ENCODE peak calls at places on chromosomes 2 and 18, in five cellular contexts. X is BE2C, U is neural progenitor cell, Z is iPS DF 6.9, K is DND-41. H is an unnamed sample.

GRCh38 chr18:10138719-10139118 is 224.9 kb downstream of the VAPA start:
- DNase-seq in U (no peak), K (no peak), X (no peak), Z (no peak), H (no peak)

GRCh38 chr18:2657788-2658458 is 2.4 kb downstream of the SMCHD1 start:
- DNase-seq in U (no peak), X (no peak), K (no peak), Z (no peak), H (no peak)

GRCh38 chr2:37189452-37190153 is 1.1 kb upstream of the SULT6B1 start:
- DNase-seq in Z (no peak), K (no peak), U (peak), X (no peak), H (peak)

GRCh38 chr2:227785293-227785692 is 28.3 kb upstream of the CCL20 start:
- DNase-seq in X (no peak), K (no peak), Z (no peak), U (peak), H (no peak)

GRCh38 chr2:239322414-239323086 is 78.3 kb downstream of the HDAC4 start:
- DNase-seq in U (no peak), Z (no peak), K (peak), X (no peak), H (peak)

GRCh38 chr2:224077773-224078507 is 38.9 kb upstream of the SERPINE2 start:
- DNase-seq in Z (no peak), X (no peak), U (no peak), K (peak), H (no peak)

GRCh38 chr18:73153271-73153670 is 285.5 kb upstream of the NETO1 start:
- DNase-seq in U (no peak), Z (no peak), X (no peak), K (no peak), H (no peak)

GRCh38 chr2:149038442-149039212 is at the start of gene LYPD6B:
- DNase-seq in U (peak), K (no peak), Z (no peak), X (no peak), H (peak)

GRCh38 chr2:180882959-180883358 is 97.4 kb upstream of the UBE2E3 start:
- DNase-seq in Z (no peak), K (no peak), X (peak), U (no peak), H (no peak)

GRCh38 chr18:23798824-23799223 is 109.6 kb downstream of the LAMA3 start:
- DNase-seq in X (no peak), U (no peak), Z (no peak), K (no peak), H (no peak)

GRCh38 chr2:111671426-111672150 is 212.4 kb downstream of the ANAPC1 start:
- DNase-seq in K (peak), Z (no peak), U (no peak), X (no peak), H (no peak)

GRCh38 chr2:72494392-72494791 is 331.4 kb downstream of the EXOC6B start:
- DNase-seq in X (no peak), K (no peak), Z (no peak), U (no peak), H (no peak)

GRCh38 chr2:120203341-120204021 is 19.7 kb downstream of the TMEM185B start:
- DNase-seq in X (no peak), U (no peak), Z (no peak), K (no peak), H (no peak)

GRCh38 chr2:108297436-108298141 is 8.9 kb downstream of the SULT1C2 start:
- DNase-seq in X (no peak), Z (no peak), K (no peak), U (no peak), H (no peak)

GRCh38 chr2:221640686-221641085 is 68.6 kb upstream of the EPHA4 start:
- DNase-seq in Z (no peak), U (no peak), K (no peak), X (no peak), H (no peak)

GRCh38 chr2:239145106-239145505 is 255.7 kb downstream of the HDAC4 start:
- DNase-seq in X (no peak), Z (no peak), U (no peak), K (no peak), H (peak)

GRCh38 chr2:201793631-201794030 is 12.7 kb upstream of the CDK15 start:
- DNase-seq in X (no peak), K (no peak), U (no peak), Z (no peak), H (no peak)

GRCh38 chr2:99974966-99975365 is 167.4 kb downstream of the AFF3 start:
- DNase-seq in U (no peak), K (no peak), X (no peak), Z (no peak), H (no peak)

GRCh38 chr18:75592527-75592926 is 165.0 kb upstream of the SMIM21 start:
- DNase-seq in K (no peak), Z (no peak), U (no peak), X (no peak), H (no peak)

GRCh38 chr2:172456002-172456401 is 28.6 kb downstream of the ITGA6 start:
- DNase-seq in K (no peak), U (no peak), X (no peak), Z (no peak), H (no peak)

GRCh38 chr2:181037922-181038321 is 57.5 kb downstream of the UBE2E3 start:
- DNase-seq in X (no peak), K (no peak), Z (no peak), U (no peak), H (no peak)

GRCh38 chr2:11812466-11813100 is 66.2 kb downstream of the LPIN1 start:
- DNase-seq in U (no peak), K (no peak), Z (no peak), X (no peak), H (peak)

GRCh38 chr2:47904903-47905453 is 1.3 kb downstream of the FBXO11 start:
- DNase-seq in Z (no peak), X (peak), U (peak), K (peak), H (peak)

GRCh38 chr2:236229186-236229585 is 35.0 kb downstream of the ASB18 start:
- DNase-seq in Z (no peak), X (no peak), U (no peak), K (no peak), H (no peak)

GRCh38 chr2:70280242-70280798 is 13.2 kb downstream of the SNRPG start:
- DNase-seq in Z (no peak), X (no peak), K (no peak), U (no peak), H (no peak)

GRCh38 chr2:240559271-240559670 is 886 bp upstream of the DUSP28 start:
- DNase-seq in U (no peak), K (no peak), X (no peak), Z (no peak), H (no peak)
- H3K4me3 ChIP-seq in U (no peak), K (peak), X (peak), Z (no peak), H (no peak)

DNA sequence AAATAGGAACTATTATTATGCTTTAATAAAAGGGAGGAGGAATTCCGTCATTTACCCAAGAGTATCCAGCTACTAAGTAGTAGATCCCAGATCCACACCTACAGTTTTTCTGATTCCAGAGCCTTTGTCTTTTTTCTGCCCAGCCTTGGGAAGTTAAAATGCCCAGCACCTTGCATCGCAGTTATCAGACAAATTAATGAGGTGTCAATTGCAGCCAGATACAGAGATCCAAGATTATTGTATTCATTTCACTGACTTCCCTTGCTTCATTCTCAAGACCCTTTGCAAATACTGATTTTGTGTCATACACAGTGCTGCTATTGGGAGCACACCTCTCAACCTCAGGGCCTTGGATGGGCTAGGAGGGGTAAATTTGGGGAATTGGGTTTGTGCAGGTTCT is 1.1 kb downstream of the IL18R1 start:
- DNase-seq in U (no peak), X (no peak), Z (no peak), K (no peak), H (no peak)
- H3K4me3 ChIP-seq in U (no peak), X (no peak), Z (no peak), K (no peak), H (no peak)

GRCh38 chr2:74499940-74500577 is 656 bp upstream of the LBX2 start:
- DNase-seq in X (no peak), K (no peak), U (no peak), Z (no peak), H (peak)

GRCh38 chr2:74502147-74502719 is 2.8 kb upstream of the LBX2 start:
- DNase-seq in Z (no peak), X (no peak), U (peak), K (no peak), H (peak)

GRCh38 chr2:74502720-74503505 is 3.5 kb upstream of the LBX2 start:
- DNase-seq in X (no peak), Z (no peak), K (no peak), U (peak), H (peak)

GRCh38 chr2:74500578-74500946 is 1.2 kb upstream of the LBX2 start:
- DNase-seq in Z (no peak), X (no peak), K (no peak), U (no peak), H (peak)

GRCh38 chr2:74501335-74502071 is 2.1 kb upstream of the LBX2 start:
- DNase-seq in U (peak), K (no peak), Z (no peak), X (no peak), H (peak)
- H3K4me3 ChIP-seq in U (no peak), K (no peak), Z (no peak), X (no peak), H (no peak)

DNA sequence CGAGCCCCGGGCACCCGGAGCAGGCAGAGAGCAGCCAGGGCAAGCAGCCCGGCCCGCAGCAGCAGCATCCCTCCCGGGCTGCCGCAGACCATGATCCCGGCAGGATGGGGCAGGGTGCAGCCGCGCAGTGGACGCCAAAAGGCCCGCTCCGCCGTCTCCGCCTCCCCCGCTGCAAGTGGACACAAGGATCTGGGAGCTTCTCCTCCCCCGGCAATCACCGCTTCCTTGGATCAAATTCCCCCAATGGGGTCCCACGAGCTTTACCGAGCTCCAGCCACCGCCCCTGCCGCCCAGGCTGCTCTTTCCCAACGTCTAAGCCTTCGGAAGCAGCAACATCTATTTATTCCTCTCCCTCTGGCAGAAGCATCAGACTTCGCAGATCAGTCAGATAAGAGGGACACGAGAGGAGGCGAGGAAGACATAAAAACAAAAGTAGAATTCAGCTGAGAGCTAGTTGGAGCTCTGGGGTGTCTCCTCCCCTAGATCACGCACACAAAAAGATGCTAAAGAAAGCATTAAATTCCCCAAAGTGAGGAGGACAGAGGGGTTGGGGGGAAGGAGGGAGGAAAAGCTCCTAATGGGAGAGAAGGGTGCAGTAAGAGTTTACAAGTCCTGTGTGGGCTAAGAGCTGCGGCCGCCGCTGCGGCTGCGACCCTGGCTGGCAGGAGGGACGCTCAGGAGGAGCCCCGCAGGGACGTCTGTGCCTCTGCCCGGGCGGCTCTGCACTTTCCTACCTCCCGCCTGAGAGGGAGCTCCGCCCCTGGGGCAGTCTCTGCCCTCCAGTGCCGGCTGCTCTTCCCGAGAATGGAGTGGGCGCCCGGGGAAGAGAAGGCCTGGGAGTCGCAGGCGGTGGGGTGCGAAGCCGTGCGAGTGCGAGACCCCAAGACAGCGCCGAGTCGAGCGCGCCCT is at the start of gene FRZB:
- DNase-seq in U (peak), Z (no peak), K (no peak), X (peak), H (peak)
- H3K4me3 ChIP-seq in U (peak), Z (peak), K (no peak), X (peak), H (peak)

GRCh38 chr2:233355916-233356315 is 1.6 kb downstream of the DGKD start:
- DNase-seq in Z (no peak), X (no peak), U (no peak), K (no peak), H (no peak)
- H3K4me3 ChIP-seq in Z (no peak), X (peak), U (no peak), K (peak), H (no peak)

GRCh38 chr2:219404291-219404910 is 13.8 kb upstream of the DES start:
- DNase-seq in X (no peak), U (no peak), Z (no peak), K (no peak), H (no peak)
- H3K4me3 ChIP-seq in X (no peak), U (no peak), Z (no peak), K (no peak), H (no peak)

H was measured in H7.